ENCODE peak calls at places on chromosomes 12 and 14, in seven cellular contexts. G is ACHN; C is left cardiac atrium; P is mammary epithelial cell; Z is K562; A is activated CD4-positive, alpha-beta T cell treated with anti-CD3 and anti-CD28 coated beads, Interleukin-2, amount 50 U/mL, for 1 hour; Q is neural crest cell. H is an unnamed sample.

GRCh38 chr12:102120886-102121285 is 903 bp downstream of the PARPBP start:
- DNase-seq in G (peak), C (no peak), P (peak), Z (peak), A (no peak), Q (no peak), H (no peak)

GRCh38 chr12:94909609-94910008 is 93.9 kb downstream of the NDUFA12 start:
- DNase-seq in G (no peak), C (no peak), P (no peak), Z (no peak), A (no peak), Q (no peak), H (no peak)

GRCh38 chr12:118312578-118312977 is 60.1 kb downstream of the TAOK3 start:
- DNase-seq in G (no peak), C (no peak), P (peak), Z (no peak), A (no peak), Q (no peak), H (no peak)

GRCh38 chr14:39038542-39038941 is 64.5 kb downstream of the SEC23A start:
- DNase-seq in G (no peak), C (no peak), P (no peak), Z (no peak), A (no peak), Q (no peak), H (no peak)

GRCh38 chr12:113781415-113782198 is 184.5 kb downstream of the RBM19 start:
- DNase-seq in G (no peak), C (no peak), P (no peak), Z (no peak), A (no peak), Q (no peak), H (no peak)

GRCh38 chr14:37559386-37559785 is 35.7 kb downstream of the FOXA1 start:
- DNase-seq in G (no peak), C (no peak), P (no peak), Z (no peak), A (no peak), Q (no peak), H (no peak)

GRCh38 chr12:68373836-68374314 is 41.7 kb upstream of the MDM1 start:
- DNase-seq in G (no peak), C (no peak), P (no peak), Z (no peak), A (no peak), Q (no peak), H (no peak)

GRCh38 chr12:3041558-3042164 is 35.5 kb upstream of the TSPAN9 start:
- DNase-seq in G (peak), C (peak), P (peak), Z (peak), A (peak), Q (peak), H (peak)

GRCh38 chr14:91149462-91149861 is 35.6 kb downstream of the DGLUCY start:
- DNase-seq in G (peak), C (no peak), P (peak), Z (peak), A (no peak), Q (no peak), H (no peak)

GRCh38 chr14:21748869-21749303 is 75.3 kb upstream of the OR4E1 start:
- DNase-seq in G (peak), C (no peak), P (peak), Z (peak), A (peak), Q (peak), H (no peak)

GRCh38 chr12:102769323-102769916 is 147.6 kb downstream of the PAH start:
- DNase-seq in G (peak), C (peak), P (peak), Z (peak), A (no peak), Q (peak), H (peak)

GRCh38 chr14:69056389-69056788 is 77.3 kb upstream of the ACTN1 start:
- DNase-seq in G (no peak), C (no peak), P (peak), Z (no peak), A (no peak), Q (no peak), H (no peak)

GRCh38 chr14:88468396-88468795 is 82.9 kb downstream of the SPATA7 start:
- DNase-seq in G (no peak), C (no peak), P (peak), Z (no peak), A (no peak), Q (no peak), H (no peak)

GRCh38 chr14:106883218-106883692 is 1356.9 kb downstream of the TMEM121 start:
- DNase-seq in G (no peak), C (peak), P (no peak), Z (peak), A (no peak), Q (no peak), H (no peak)

GRCh38 chr14:33932526-33933292 is 18.2 kb downstream of the EGLN3 start:
- DNase-seq in G (no peak), C (no peak), P (no peak), Z (no peak), A (no peak), Q (no peak), H (no peak)

GRCh38 chr14:99930420-99931274 is 134.6 kb upstream of the EVL start:
- DNase-seq in G (no peak), C (no peak), P (no peak), Z (no peak), A (no peak), Q (no peak), H (no peak)

GRCh38 chr12:58811346-58811745 is 109.0 kb downstream of the LRIG3 start:
- DNase-seq in G (no peak), C (no peak), P (no peak), Z (no peak), A (no peak), Q (no peak), H (no peak)

GRCh38 chr12:26830783-26831601 is 2.0 kb downstream of the ITPR2 start:
- DNase-seq in G (no peak), C (no peak), P (no peak), Z (no peak), A (no peak), Q (no peak), H (no peak)